ENCODE peak calls at places on chromosomes 13 and 19, in four cellular contexts. V is activated CD4-positive, alpha-beta T cell treated with anti-CD3 and anti-CD28 coated beads for 48 hours; T is Panc1; Z is PC-3. O is an unnamed sample.

GRCh38 chr13:99119686-99120085 is 81.0 kb upstream of the UBAC2 start:
- DNase-seq in V (peak), Z (no peak), T (no peak), O (no peak)

GRCh38 chr13:23449386-23450162 is 16.1 kb upstream of the SACS start:
- DNase-seq in T (no peak), Z (no peak), V (no peak), O (no peak)

GRCh38 chr19:4456566-4456842 is 1.1 kb downstream of the UBXN6 start:
- DNase-seq in T (no peak), Z (peak), V (no peak), O (no peak)

GRCh38 chr19:2255112-2255845 is 938 bp downstream of the JSRP1 start:
- DNase-seq in T (no peak), Z (no peak), V (no peak), O (peak)

GRCh38 chr19:2014731-2015610 is 543 bp downstream of the BTBD2 start:
- DNase-seq in V (peak), T (no peak), Z (no peak), O (peak)

GRCh38 chr13:106530209-106530906 is 5.1 kb downstream of the EFNB2 start:
- DNase-seq in T (no peak), V (no peak), Z (peak), O (no peak)

GRCh38 chr19:35377656-35378055 is 6.8 kb downstream of the GPR42 start:
- DNase-seq in V (no peak), T (no peak), Z (no peak), O (no peak)

GRCh38 chr13:114108141-114108761 is 24.2 kb downstream of the RASA3 start:
- DNase-seq in Z (no peak), T (no peak), V (no peak), O (no peak)

GRCh38 chr13:24162604-24163003 is 2.1 kb downstream of the SPATA13 start:
- DNase-seq in T (no peak), V (no peak), Z (peak), O (no peak)

GRCh38 chr13:113938716-113939115 is 35.2 kb downstream of the C13orf46 start:
- DNase-seq in T (no peak), V (no peak), Z (no peak), O (no peak)

GRCh38 chr13:113938246-113938645 is 35.6 kb downstream of the C13orf46 start:
- DNase-seq in T (no peak), V (no peak), Z (no peak), O (no peak)

GRCh38 chr19:47540748-47541147 is 25.9 kb upstream of the NAPA start:
- DNase-seq in Z (peak), T (no peak), V (no peak), O (no peak)

GRCh38 chr19:38239816-38240215 is 15.8 kb upstream of the DPF1 start:
- DNase-seq in T (no peak), V (no peak), Z (no peak), O (no peak)

GRCh38 chr13:24141333-24141910 is 19.1 kb upstream of the SPATA13 start:
- DNase-seq in V (no peak), Z (no peak), T (no peak), O (no peak)

GRCh38 chr13:75633285-75633684 is 2.8 kb upstream of the LMO7 start:
- DNase-seq in Z (peak), T (no peak), V (no peak), O (no peak)

GRCh38 chr13:111005808-111006494 is 91.1 kb upstream of the ANKRD10 start:
- DNase-seq in T (no peak), Z (no peak), V (no peak), O (no peak)

GRCh38 chr19:45376045-45376724 is 5.8 kb upstream of the ERCC2 start:
- DNase-seq in Z (peak), T (no peak), V (no peak), O (no peak)

GRCh38 chr13:111855786-111856185 is 211.2 kb upstream of the SOX1 start:
- DNase-seq in V (no peak), T (no peak), Z (no peak), O (no peak)

GRCh38 chr19:57317503-57317902 is 2.8 kb upstream of the ZNF543 start:
- DNase-seq in Z (no peak), V (no peak), T (no peak), O (no peak)